ENCODE peak calls at places on chromosomes 5 and 9, in four cellular contexts. M, Y, H and W are unnamed samples.

GRCh38 chr9:131827821-131828369 is 88.0 kb upstream of the RAPGEF1 start:
- DNase-seq in M (no peak), Y (no peak), H (no peak), W (no peak)

GRCh38 chr9:133700861-133701320 is 37.3 kb downstream of the SARDH start:
- DNase-seq in M (no peak), Y (no peak), H (no peak), W (peak)

GRCh38 chr5:91301459-91301858 is 81.7 kb downstream of the ARRDC3 start:
- DNase-seq in M (no peak), Y (no peak), H (no peak), W (no peak)

GRCh38 chr9:107816187-107817021 is 326.8 kb upstream of the KLF4 start:
- DNase-seq in M (no peak), Y (no peak), H (peak), W (no peak)

GRCh38 chr5:90558344-90559192 is at the start of gene ADGRV1:
- DNase-seq in M (peak), Y (peak), H (no peak), W (no peak)

GRCh38 chr9:1456301-1456999 is 406.3 kb downstream of the DMRT2 start:
- DNase-seq in M (no peak), Y (no peak), H (no peak), W (no peak)

GRCh38 chr5:1476181-1476966 is 31.1 kb upstream of the SLC6A3 start:
- DNase-seq in M (no peak), Y (peak), H (no peak), W (peak)

GRCh38 chr9:107275530-107275929 is 7.5 kb upstream of the RAD23B start:
- DNase-seq in M (no peak), Y (no peak), H (no peak), W (no peak)

GRCh38 chr9:134127065-134127580 is 8.8 kb upstream of the WDR5 start:
- DNase-seq in M (no peak), Y (no peak), H (no peak), W (no peak)

GRCh38 chr5:141485305-141486055 is 650 bp downstream of the PCDHGC4 start:
- DNase-seq in M (no peak), Y (no peak), H (no peak), W (no peak)

GRCh38 chr9:2155966-2156365 is 140.8 kb downstream of the SMARCA2 start:
- DNase-seq in M (no peak), Y (no peak), H (no peak), W (no peak)

GRCh38 chr5:177495243-177496060 is 2.0 kb downstream of the PDLIM7 start:
- DNase-seq in M (no peak), Y (peak), H (no peak), W (peak)

GRCh38 chr9:101427957-101428655 is 7.5 kb downstream of the ALDOB start:
- DNase-seq in M (no peak), Y (no peak), H (peak), W (no peak)

GRCh38 chr5:26487553-26487952 is 550.8 kb downstream of the CDH9 start:
- DNase-seq in M (no peak), Y (no peak), H (no peak), W (no peak)

GRCh38 chr5:180340856-180341255 is 12.3 kb downstream of the GFPT2 start:
- DNase-seq in M (no peak), Y (no peak), H (no peak), W (no peak)

GRCh38 chr9:130327070-130327780 is 61.7 kb downstream of the HMCN2 start:
- DNase-seq in M (no peak), Y (no peak), H (no peak), W (no peak)
- TF ChIP-seq CTCF in M (peak), Y (no peak), H (no peak), W (no peak)

DNA sequence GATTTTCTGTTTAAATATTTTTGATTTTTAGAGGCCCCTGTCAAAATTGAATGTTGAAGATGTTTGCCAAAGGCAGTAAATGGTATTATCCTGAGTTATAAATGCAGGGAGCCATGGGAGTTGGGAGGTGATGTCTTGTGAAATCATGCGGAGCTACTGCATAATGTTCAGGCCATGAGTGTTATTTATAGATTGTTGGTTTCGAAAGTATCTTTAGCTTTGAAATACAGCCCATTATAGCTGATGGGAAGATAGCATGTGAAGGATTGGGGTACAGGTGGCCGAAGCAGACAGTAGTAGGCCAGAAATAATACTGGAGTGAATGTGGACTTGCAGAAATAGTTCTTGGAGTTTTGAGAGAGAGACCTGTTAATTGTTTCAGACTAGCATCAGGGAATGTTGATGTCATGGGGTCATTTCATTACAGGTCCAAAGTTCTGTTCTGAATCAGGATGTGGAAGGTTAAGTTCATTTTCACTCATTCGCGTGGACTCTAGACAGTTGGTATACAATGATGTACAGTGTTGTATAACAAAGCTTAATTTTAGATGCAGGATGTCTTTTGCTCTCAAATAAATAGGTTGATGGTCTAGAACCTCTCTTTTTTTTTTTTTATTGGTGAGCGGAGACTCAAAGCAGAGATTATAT is 3.8 kb downstream of the ATP6V1G1 start:
- DNase-seq in M (no peak), Y (no peak), H (no peak), W (no peak)
- TF ChIP-seq POLR2A in M (no peak), Y (no peak), H (no peak), W (no peak)

GRCh38 chr5:172768098-172768572 is 2.9 kb downstream of the DUSP1 start:
- DNase-seq in M (no peak), Y (no peak), H (no peak), W (no peak)

GRCh38 chr5:172766287-172767104 is 4.5 kb downstream of the DUSP1 start:
- DNase-seq in M (no peak), Y (peak), H (no peak), W (peak)

GRCh38 chr5:172764861-172765765 is 5.9 kb downstream of the DUSP1 start:
- DNase-seq in M (peak), Y (peak), H (peak), W (peak)

GRCh38 chr5:172763120-172763464 is 7.9 kb downstream of the DUSP1 start:
- DNase-seq in M (no peak), Y (no peak), H (no peak), W (no peak)

GRCh38 chr5:172765766-172766286 is 5.2 kb downstream of the DUSP1 start:
- DNase-seq in M (no peak), Y (no peak), H (no peak), W (peak)
- TF ChIP-seq POLR2AphosphoS5 in M (no peak), Y (no peak), H (no peak), W (no peak)

DNA sequence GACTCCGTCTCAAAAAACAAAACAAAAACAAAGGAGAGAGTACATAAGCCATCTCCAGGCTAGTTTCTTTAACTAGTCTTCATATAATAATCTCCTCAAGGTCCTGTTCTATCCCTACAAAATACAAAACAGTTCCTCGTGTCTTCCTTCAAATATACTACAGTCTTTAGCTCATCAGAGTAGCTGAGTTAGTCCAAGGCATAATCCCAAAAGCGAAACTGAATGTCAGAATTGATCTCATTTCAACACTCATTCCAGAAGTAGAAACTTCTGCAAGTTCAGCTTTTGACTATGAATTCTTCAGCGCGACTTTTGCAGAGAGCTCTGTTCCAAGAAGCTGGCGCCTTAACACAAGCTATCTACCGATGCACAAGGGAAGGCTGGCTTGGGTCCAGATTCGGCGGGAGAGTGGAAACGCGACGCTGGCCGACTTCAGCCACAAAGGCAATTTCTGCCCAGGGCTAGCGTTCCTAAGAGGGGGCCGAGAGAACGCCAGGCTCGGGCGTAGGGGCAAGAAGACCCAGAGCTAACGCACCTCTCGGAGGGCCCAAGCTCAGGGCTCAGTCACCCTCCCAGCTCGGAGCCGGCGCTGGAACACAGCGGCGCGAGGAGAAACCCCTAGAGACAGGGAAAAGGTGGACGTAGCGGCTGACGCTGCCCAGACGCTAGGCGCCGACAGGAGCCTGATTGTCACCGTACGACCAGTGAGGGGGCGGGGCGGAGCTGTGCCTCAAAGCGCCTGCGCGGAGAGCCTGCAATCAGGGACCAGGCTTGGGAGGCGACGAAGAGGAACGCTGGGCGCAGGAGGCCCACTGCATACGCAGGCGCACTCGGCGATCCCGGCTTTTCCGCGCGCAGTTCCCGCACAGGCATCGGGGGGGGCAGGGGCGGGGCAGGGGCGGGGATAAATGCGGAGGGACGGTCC is 469 bp upstream of the HSDL2 start:
- DNase-seq in M (peak), Y (peak), H (peak), W (peak)
- TF ChIP-seq CTCF in M (no peak), Y (no peak), H (no peak), W (no peak)

GRCh38 chr5:111530298-111530740 is 18.0 kb upstream of the STARD4 start:
- DNase-seq in M (peak), Y (peak), H (peak), W (peak)
- TF ChIP-seq POLR2A in M (peak), Y (no peak), H (peak), W (no peak)

GRCh38 chr9:34072410-34072809 is 23.7 kb upstream of the UBAP2 start:
- DNase-seq in M (peak), Y (peak), H (no peak), W (no peak)

GRCh38 chr9:34070601-34071340 is 22.1 kb upstream of the UBAP2 start:
- DNase-seq in M (no peak), Y (no peak), H (no peak), W (no peak)

GRCh38 chr9:34069831-34070230 is 21.1 kb upstream of the UBAP2 start:
- DNase-seq in M (no peak), Y (no peak), H (no peak), W (peak)

GRCh38 chr9:34072868-34073590 is 24.3 kb upstream of the UBAP2 start:
- DNase-seq in M (no peak), Y (peak), H (no peak), W (peak)
- TF ChIP-seq POLR2AphosphoS5 in M (no peak), Y (no peak), H (no peak), W (peak)

DNA sequence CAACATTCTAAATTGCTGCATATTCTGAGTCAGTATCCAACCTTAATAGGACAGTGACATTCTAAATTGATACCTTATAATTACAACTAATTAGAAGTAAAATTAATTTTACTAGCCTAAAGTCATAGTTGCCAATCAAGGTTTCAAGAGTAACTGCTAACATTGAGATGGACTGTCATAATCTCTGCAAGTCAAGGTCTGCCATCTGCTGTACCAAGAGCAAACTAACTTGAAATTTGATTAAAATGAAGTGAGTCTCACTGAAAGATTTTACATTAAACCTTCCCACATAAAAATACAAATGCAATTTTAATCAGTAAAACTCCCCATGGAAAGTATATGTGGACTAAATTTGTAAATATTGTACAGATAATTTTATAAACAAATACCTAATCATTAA is 235.3 kb downstream of the PRDM9 start:
- DNase-seq in M (no peak), Y (no peak), H (no peak), W (no peak)
- TF ChIP-seq CTCF in M (no peak), Y (no peak), H (peak), W (no peak)